ENCODE peak calls at places on chromosome 3, in seven cellular contexts. B is SJSA1; J is stimulated activated CD8-positive, alpha-beta memory T cell treated with anti-CD3 and anti-CD28 coated beads, Interleukin-15, amount 100 ng/mL, for 24 hours; H is stimulated activated naive CD8-positive, alpha-beta T cell treated with anti-CD3 and anti-CD28 coated beads, Interleukin-15, amount 100 ng/mL, for 72 hours; K is GDM1; C is substantia nigra; P is NCI-H460. G is an unnamed sample.

GRCh38 chr3:125121246-125122010 is 65.6 kb upstream of the HEG1 start:
- DNase-seq in J (no peak), C (no peak), K (no peak), H (no peak), B (no peak), P (no peak), G (no peak)

GRCh38 chr3:51539291-51539891 is 872 bp downstream of the RAD54L2 start:
- DNase-seq in J (peak; percentile 6), K (no peak), P (no peak), B (peak; percentile 41), C (no peak), H (peak; percentile 15), G (no peak)

GRCh38 chr3:31770822-31771326 is 210.2 kb downstream of the OSBPL10 start:
- DNase-seq in P (no peak), C (no peak), K (no peak), H (no peak), J (no peak), B (no peak), G (no peak)

GRCh38 chr3:35335703-35336102 is 303.6 kb upstream of the ARPP21 start:
- DNase-seq in B (no peak), J (no peak), K (no peak), P (no peak), H (no peak), C (no peak), G (no peak)

GRCh38 chr3:22980346-22980745 is 222.8 kb upstream of the UBE2E2 start:
- DNase-seq in P (no peak), H (no peak), C (no peak), B (no peak), K (no peak), J (no peak), G (no peak)

GRCh38 chr3:196179380-196180308 is 31.6 kb downstream of the ZDHHC19 start:
- DNase-seq in H (peak; percentile 93), B (no peak), C (peak; percentile 54), J (peak; percentile 48), K (peak; percentile 54), P (no peak), G (peak; percentile 28)

GRCh38 chr3:194103475-194103874 is 32.5 kb upstream of the HES1 start:
- DNase-seq in J (no peak), B (no peak), P (no peak), C (no peak), H (peak; percentile 24), K (no peak), G (no peak)

GRCh38 chr3:190182418-190183043 is 61.8 kb upstream of the P3H2 start:
- DNase-seq in C (no peak), K (no peak), P (peak; percentile 57), H (no peak), B (no peak), J (no peak), G (no peak)

GRCh38 chr3:141412936-141413354 is 44.6 kb downstream of the ZBTB38 start:
- DNase-seq in H (no peak), K (no peak), C (peak; percentile 79), J (no peak), B (peak; percentile 55), P (no peak), G (no peak)

GRCh38 chr3:13252207-13252606 is 167.9 kb downstream of the NUP210 start:
- DNase-seq in P (no peak), B (no peak), J (no peak), H (no peak), C (no peak), K (no peak), G (no peak)

GRCh38 chr3:49133226-49133951 is 539 bp upstream of the LAMB2 start:
- DNase-seq in B (peak; percentile 87), K (no peak), H (no peak), C (peak; percentile 47), J (no peak), P (peak; percentile 72), G (no peak)

GRCh38 chr3:52108302-52109232 is 45.7 kb downstream of the POC1A start:
- DNase-seq in J (no peak), C (peak; percentile 40), H (no peak), K (peak; percentile 46), B (no peak), P (no peak), G (no peak)

GRCh38 chr3:139318431-139318816 is 25.4 kb upstream of the MRPS22 start:
- DNase-seq in B (no peak), H (no peak), J (no peak), C (no peak), K (no peak), P (no peak), G (no peak)

GRCh38 chr3:155069729-155070128 is 10.4 kb upstream of the MME start:
- DNase-seq in C (no peak), K (no peak), P (no peak), J (no peak), H (no peak), B (no peak), G (no peak)

GRCh38 chr3:63232764-63233396 is 45.2 kb upstream of the SYNPR start:
- DNase-seq in J (no peak), B (no peak), P (no peak), C (no peak), H (no peak), K (no peak), G (no peak)

GRCh38 chr3:100401674-100402036 is 316 bp downstream of the LNP1 start:
- DNase-seq in C (no peak), J (peak; percentile 12), H (no peak), P (no peak), K (no peak), B (peak; percentile 55), G (peak; percentile 62)